ENCODE peak calls at places on chromosomes 1 and 21, in four cellular contexts. L is K562, X is HepG2, R is GM12878. M is an unnamed sample.

GRCh38 chr1:25549273-25550154 is 6.1 kb downstream of the LDLRAP1 start:
- DNase-seq in L (peak), X (peak), R (peak), M (no peak)

GRCh38 chr1:160144921-160145320 is 6.5 kb upstream of the ATP1A4 start:
- DNase-seq in L (no peak), X (no peak), R (no peak), M (no peak)

GRCh38 chr21:40176732-40177131 is 309.5 kb downstream of the PCP4 start:
- DNase-seq in L (no peak), X (no peak), R (no peak), M (peak)

GRCh38 chr1:85976806-85977205 is 179.8 kb downstream of the COL24A1 start:
- DNase-seq in L (no peak), X (no peak), R (no peak), M (no peak)

GRCh38 chr21:33339135-33339534 is 14.4 kb downstream of the IFNAR1 start:
- DNase-seq in L (no peak), X (no peak), R (no peak), M (no peak)

GRCh38 chr1:28208818-28209441 is 23.9 kb downstream of the DNAJC8 start:
- DNase-seq in L (peak), X (peak), R (peak), M (peak)

GRCh38 chr1:63322248-63322943 is at the start of gene FOXD3:
- DNase-seq in L (peak), X (no peak), R (no peak), M (peak)

GRCh38 chr1:157136133-157136532 is 2.1 kb downstream of the ETV3 start:
- DNase-seq in L (no peak), X (peak), R (no peak), M (no peak)

GRCh38 chr1:104092698-104093097 is 343.0 kb downstream of the AMY1C start:
- DNase-seq in L (no peak), X (no peak), R (no peak), M (no peak)

GRCh38 chr1:231694465-231695077 is 68.0 kb downstream of the DISC1 start:
- DNase-seq in L (no peak), X (no peak), R (no peak), M (peak)

GRCh38 chr1:21863981-21864380 is 51.9 kb downstream of the LDLRAD2 start:
- DNase-seq in L (no peak), X (no peak), R (no peak), M (no peak)
- TF ChIP-seq TAF1 in L (no peak), X (no peak), R (no peak), M (no peak)

GRCh38 chr1:26998319-26999300 is 5.1 kb downstream of the TRNP1 start:
- DNase-seq in L (no peak), X (no peak), R (no peak), M (no peak)
- TF ChIP-seq FOXM1 in L (no peak), X (no peak), R (no peak), M (no peak)

DNA sequence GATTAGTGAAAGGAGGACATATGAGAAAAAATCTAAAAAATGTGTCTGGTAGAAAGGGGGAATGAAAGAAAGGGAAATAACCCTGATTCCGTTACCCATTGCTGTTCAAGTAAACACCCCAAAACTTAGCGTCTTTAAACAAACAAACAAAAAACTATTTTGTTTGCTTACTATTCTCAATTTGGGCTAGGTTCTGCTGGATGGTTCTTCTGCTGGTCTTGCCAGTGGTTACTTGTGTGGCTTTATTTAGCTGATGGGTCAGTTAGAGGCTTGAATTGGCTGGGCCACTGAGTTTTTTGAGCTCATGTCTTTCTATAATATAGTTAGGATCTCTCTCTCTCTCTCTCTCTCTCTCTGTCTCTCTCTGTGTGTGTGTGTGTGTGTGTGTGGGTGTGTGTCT is 112.1 kb downstream of the GRIK1 start:
- DNase-seq in L (no peak), X (no peak), R (no peak), M (no peak)
- TF ChIP-seq MAX in L (no peak), X (no peak), R (no peak), M (no peak)

GRCh38 chr1:54810144-54810942 is 9.2 kb upstream of the TTC22 start:
- DNase-seq in L (peak), X (peak), R (no peak), M (peak)

GRCh38 chr1:54811066-54811465 is 9.9 kb upstream of the TTC22 start:
- DNase-seq in L (no peak), X (no peak), R (no peak), M (no peak)

GRCh38 chr1:54813479-54814147 is 12.5 kb upstream of the TTC22 start:
- DNase-seq in L (no peak), X (no peak), R (no peak), M (no peak)

GRCh38 chr1:54812801-54813478 is 11.8 kb upstream of the TTC22 start:
- DNase-seq in L (no peak), X (no peak), R (peak), M (no peak)

DNA sequence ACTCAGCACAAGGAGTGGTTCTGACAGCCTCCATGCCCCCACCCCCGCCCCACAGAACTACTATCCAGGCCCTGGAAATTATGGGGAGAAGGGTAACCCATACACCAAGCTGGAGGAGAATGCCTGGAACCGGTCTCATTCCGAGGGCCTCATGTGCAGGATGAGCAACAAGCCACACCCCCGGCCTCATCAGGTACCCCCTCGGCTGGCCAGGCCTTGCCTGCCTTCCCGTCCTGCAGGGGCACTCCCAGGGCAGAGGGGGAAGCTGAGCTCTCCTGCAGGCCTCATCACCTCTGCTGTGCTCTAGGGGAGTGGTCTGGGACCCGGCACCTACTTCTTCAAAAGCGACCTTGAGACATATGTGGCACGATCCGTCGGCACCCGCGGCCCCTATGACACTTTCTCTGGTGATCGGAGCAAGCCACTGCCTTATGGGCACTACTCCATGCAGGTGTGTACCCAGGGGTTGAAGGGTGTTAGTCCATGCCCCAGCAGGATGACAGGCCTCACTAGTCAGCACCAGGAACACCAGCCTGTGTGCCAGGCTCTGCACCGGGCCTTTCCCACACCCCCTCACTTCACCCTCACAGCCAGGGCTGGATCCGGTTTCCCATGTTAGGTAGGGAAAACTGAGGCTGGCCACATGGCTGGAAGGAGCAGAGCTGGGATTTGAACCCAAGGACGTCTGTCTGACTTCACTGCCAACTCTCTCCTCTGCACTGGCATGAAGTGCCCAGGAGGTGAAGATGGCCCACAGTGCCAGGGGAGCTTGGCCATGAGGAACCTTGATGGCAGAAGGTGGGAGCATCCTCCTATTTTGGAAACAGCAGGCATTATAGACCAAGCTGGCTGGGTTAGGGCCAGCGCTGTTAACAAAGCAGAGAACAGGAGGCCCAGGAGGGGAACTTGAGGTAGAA is 10.9 kb upstream of the TTC22 start:
- DNase-seq in L (no peak), X (no peak), R (no peak), M (no peak)
- TF ChIP-seq TAF1 in L (no peak), X (no peak), R (no peak), M (no peak)